ENCODE peak calls at places on chromosomes 16 and 17, in nine cellular contexts. O is breast epithelium, Q is sigmoid colon, P is right lobe of liver, F is IMR-90, N is body of pancreas, S is heart left ventricle, K is thyroid gland, Y is esophagus muscularis mucosa. I is an unnamed sample.

GRCh38 chr17:66466933-66467367 is 164.5 kb downstream of the PRKCA start:
- DNase-seq in O (no peak), Q (peak), P (no peak), F (peak), N (no peak), S (no peak), K (no peak), Y (no peak), I (no peak)

GRCh38 chr16:20918486-20919239 is 18.1 kb downstream of the LYRM1 start:
- DNase-seq in O (no peak), Q (peak), P (peak), F (peak), N (peak), S (peak), K (no peak), Y (no peak), I (peak)

GRCh38 chr16:53865492-53865863 is 161.5 kb downstream of the FTO start:
- DNase-seq in O (no peak), Q (no peak), P (no peak), F (no peak), N (no peak), S (no peak), K (no peak), Y (no peak), I (no peak)

GRCh38 chr17:69030145-69030544 is 30.6 kb downstream of the ABCA9 start:
- DNase-seq in O (no peak), Q (no peak), P (no peak), F (peak), N (no peak), S (no peak), K (no peak), Y (no peak), I (no peak)

GRCh38 chr16:4194661-4195060 is 47.2 kb downstream of the SRL start:
- DNase-seq in O (no peak), Q (no peak), P (no peak), F (no peak), N (no peak), S (peak), K (peak), Y (no peak), I (no peak)

GRCh38 chr17:61118871-61119270 is 280.8 kb upstream of the TBX2 start:
- DNase-seq in O (no peak), Q (no peak), P (no peak), F (no peak), N (no peak), S (no peak), K (no peak), Y (no peak), I (no peak)

GRCh38 chr17:83196088-83196765 is 116.8 kb downstream of the METRNL start:
- DNase-seq in O (peak), Q (peak), P (peak), F (peak), N (peak), S (peak), K (no peak), Y (no peak), I (peak)

GRCh38 chr17:78325076-78325712 is 34.7 kb downstream of the SOCS3 start:
- DNase-seq in O (no peak), Q (peak), P (no peak), F (peak), N (no peak), S (peak), K (no peak), Y (no peak), I (peak)

GRCh38 chr17:56913000-56913866 is 616 bp downstream of the TRIM25 start:
- DNase-seq in O (peak), Q (peak), P (no peak), F (no peak), N (no peak), S (no peak), K (no peak), Y (no peak), I (no peak)

GRCh38 chr17:1229354-1229890 is 40.8 kb upstream of the BHLHA9 start:
- DNase-seq in O (no peak), Q (peak), P (peak), F (no peak), N (peak), S (peak), K (peak), Y (peak), I (peak)

GRCh38 chr16:35750157-35750689 is 2290.8 kb downstream of the TP53TG3F start:
- DNase-seq in O (no peak), Q (no peak), P (no peak), F (no peak), N (no peak), S (no peak), K (no peak), Y (peak), I (no peak)

GRCh38 chr16:57544129-57544653 is 1.7 kb downstream of the ADGRG5 start:
- DNase-seq in O (peak), Q (no peak), P (no peak), F (no peak), N (no peak), S (no peak), K (no peak), Y (no peak), I (no peak)

GRCh38 chr17:40496634-40497420 is 4.6 kb downstream of the TNS4 start:
- DNase-seq in O (no peak), Q (no peak), P (no peak), F (no peak), N (no peak), S (no peak), K (no peak), Y (no peak), I (no peak)

GRCh38 chr17:40497704-40498103 is 3.7 kb downstream of the TNS4 start:
- DNase-seq in O (no peak), Q (no peak), P (no peak), F (peak), N (no peak), S (no peak), K (no peak), Y (no peak), I (no peak)

GRCh38 chr17:40498281-40499084 is 2.9 kb downstream of the TNS4 start:
- DNase-seq in O (no peak), Q (no peak), P (no peak), F (no peak), N (no peak), S (no peak), K (peak), Y (no peak), I (no peak)

GRCh38 chr17:40495140-40495539 is 6.3 kb downstream of the TNS4 start:
- DNase-seq in O (no peak), Q (no peak), P (no peak), F (no peak), N (no peak), S (no peak), K (no peak), Y (no peak), I (no peak)

GRCh38 chr17:40496170-40496569 is 5.3 kb downstream of the TNS4 start:
- DNase-seq in O (no peak), Q (no peak), P (no peak), F (no peak), N (no peak), S (no peak), K (no peak), Y (no peak), I (no peak)
- H3K27ac ChIP-seq in O (peak), Q (peak), P (no peak), F (no peak), N (no peak), S (no peak), K (no peak), Y (no peak), I (no peak)

GRCh38 chr17:47633996-47634395 is 15.7 kb upstream of the KPNB1 start:
- DNase-seq in O (no peak), Q (no peak), P (no peak), F (no peak), N (no peak), S (no peak), K (no peak), Y (no peak), I (no peak)
- TF ChIP-seq POLR2A in O (no peak), Q (no peak), P (no peak), F (no peak), N (no peak), S (no peak), K (no peak), Y (no peak), I (no peak)

GRCh38 chr16:275786-276232 is at the start of gene RGS11:
- DNase-seq in O (no peak), Q (no peak), P (no peak), F (no peak), N (no peak), S (no peak), K (no peak), Y (no peak), I (no peak)

GRCh38 chr16:273547-274421 is 2.0 kb downstream of the RGS11 start:
- DNase-seq in O (no peak), Q (no peak), P (no peak), F (no peak), N (peak), S (no peak), K (no peak), Y (no peak), I (no peak)

GRCh38 chr16:270381-271255 is 5.1 kb downstream of the RGS11 start:
- DNase-seq in O (no peak), Q (no peak), P (no peak), F (no peak), N (no peak), S (no peak), K (no peak), Y (no peak), I (no peak)

GRCh38 chr16:275041-275621 is 613 bp downstream of the RGS11 start:
- DNase-seq in O (no peak), Q (no peak), P (peak), F (no peak), N (no peak), S (no peak), K (no peak), Y (no peak), I (no peak)

GRCh38 chr16:272633-273546 is 2.9 kb downstream of the RGS11 start:
- DNase-seq in O (no peak), Q (no peak), P (no peak), F (no peak), N (no peak), S (no peak), K (no peak), Y (no peak), I (no peak)
- TF ChIP-seq CTCF in O (no peak), Q (no peak), P (no peak), F (no peak), N (no peak), S (no peak), K (no peak), Y (no peak), I (no peak)

DNA sequence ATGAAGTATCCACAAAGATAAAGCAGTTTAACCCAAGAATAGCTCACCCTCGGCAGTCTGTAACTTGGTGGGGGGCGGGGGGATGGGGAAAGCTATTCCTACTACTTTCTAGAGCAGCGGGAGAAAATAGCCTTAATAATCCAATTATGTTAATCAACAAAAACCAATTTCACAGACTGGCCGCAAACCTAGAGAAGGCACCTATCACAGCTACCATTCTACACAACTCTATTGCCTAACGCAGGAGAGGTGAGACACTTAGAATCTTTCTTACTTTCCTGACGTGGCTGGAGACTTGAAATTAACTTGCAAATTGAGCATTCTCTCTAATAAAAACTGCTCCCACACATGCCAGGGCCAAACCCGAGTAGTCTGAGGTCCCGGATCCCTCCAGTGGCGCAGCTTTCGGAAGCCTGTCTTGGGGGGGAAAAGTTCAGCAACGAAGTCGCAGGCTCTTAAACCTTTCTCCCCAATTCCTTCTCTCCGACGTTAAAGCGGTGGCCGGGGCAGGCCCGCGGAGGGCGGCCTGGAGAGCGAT is 776 bp downstream of the SMG6 start:
- DNase-seq in O (no peak), Q (no peak), P (no peak), F (peak), N (no peak), S (no peak), K (no peak), Y (no peak), I (no peak)
- H3K27ac ChIP-seq in O (peak), Q (peak), P (peak), F (peak), N (peak), S (peak), K (peak), Y (peak), I (peak)

DNA sequence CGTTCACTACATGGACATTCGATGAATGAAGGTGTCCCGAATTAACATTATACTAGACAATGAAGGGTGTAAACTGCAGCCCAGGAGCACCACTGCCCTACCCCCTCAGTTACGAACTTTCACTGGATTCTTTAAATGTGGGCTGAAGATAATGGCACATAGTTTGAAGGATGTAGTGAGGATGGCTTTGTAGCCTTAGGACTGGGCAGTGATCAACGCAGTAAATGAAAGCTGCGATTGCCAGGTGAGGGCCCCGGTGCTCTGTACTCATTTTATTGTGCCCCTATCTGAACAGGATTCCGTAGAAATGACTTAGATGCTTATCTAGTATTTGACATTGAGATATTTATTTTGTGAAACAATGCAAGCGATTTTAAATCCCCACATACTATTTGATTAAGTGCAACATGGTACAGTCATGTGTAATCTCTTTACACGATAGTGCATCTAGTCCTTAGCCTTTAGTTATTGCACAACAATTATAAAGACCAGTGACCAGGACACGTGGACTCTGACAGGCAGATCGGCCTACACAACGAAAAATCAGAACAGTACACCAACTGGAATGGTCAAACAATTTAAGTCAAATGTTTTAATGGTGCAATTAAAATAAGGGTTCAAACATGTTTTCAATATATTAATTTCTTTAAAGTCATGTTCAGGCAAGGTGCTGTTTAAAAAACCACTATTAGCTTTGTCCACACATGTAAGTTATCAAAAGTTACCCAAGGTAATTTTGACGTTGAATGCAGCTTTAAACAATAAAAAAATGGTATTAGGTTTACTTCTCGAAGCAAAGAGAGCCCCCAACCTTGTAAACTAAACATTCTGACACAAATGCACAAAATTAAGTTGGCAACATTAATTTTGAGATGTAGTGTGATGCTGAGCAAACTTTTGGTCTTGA is 17.4 kb upstream of the ERN1 start:
- DNase-seq in O (no peak), Q (no peak), P (no peak), F (no peak), N (peak), S (no peak), K (no peak), Y (no peak), I (no peak)
- TF ChIP-seq POLR2A in O (no peak), Q (no peak), P (peak), F (peak), N (peak), S (no peak), K (no peak), Y (no peak), I (no peak)

DNA sequence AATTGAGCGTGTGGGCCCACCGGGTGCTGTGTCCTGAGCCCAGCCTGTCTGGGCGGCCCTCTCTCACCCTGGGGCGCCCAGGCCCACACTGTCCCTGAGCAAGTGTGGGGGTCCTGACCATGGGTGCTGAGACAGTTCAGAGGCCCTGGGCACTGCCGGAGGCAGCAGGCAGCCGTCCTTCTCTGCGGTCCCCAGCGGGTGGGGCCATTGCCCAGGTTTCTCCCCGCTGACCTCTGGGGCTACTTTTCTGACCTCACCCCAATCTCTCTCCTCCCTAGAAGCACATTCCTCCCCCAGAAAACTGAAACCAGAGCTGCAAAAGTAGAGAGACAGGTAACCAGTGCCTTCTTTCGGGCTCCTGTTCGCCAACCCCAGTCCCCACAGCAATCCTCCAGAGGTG is 36.0 kb upstream of the PVALEF start:
- DNase-seq in O (no peak), Q (no peak), P (no peak), F (no peak), N (no peak), S (no peak), K (no peak), Y (no peak), I (no peak)
- TF ChIP-seq CTCF in O (no peak), Q (no peak), P (no peak), F (no peak), N (no peak), S (no peak), K (no peak), Y (no peak), I (no peak)

GRCh38 chr16:1823821-1824220 is 2.8 kb downstream of the HAGH start:
- DNase-seq in O (no peak), Q (no peak), P (peak), F (peak), N (peak), S (no peak), K (peak), Y (no peak), I (no peak)
- H3K27ac ChIP-seq in O (no peak), Q (no peak), P (peak), F (no peak), N (peak), S (no peak), K (no peak), Y (no peak), I (no peak)

DNA sequence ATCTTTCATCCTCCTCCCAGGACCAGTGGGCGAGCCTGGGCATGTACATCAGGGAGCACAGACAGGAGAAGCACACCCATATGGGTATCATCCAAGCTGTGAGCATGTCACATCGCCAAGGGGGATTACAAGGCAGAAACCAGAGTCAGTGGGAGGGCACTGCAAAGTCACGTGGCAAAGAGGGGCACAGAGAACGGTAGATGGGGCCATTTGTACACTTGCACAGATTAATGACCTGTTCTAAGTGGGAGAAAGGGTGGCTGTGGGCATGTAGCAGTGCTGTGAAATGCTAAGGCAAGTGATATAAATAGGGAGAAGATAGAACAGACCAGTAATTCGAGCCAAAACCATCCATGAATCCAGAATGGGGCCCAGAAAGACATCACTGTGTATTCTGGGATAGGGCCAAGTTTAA is 265.0 kb downstream of the CPPED1 start:
- DNase-seq in O (no peak), Q (no peak), P (no peak), F (no peak), N (no peak), S (no peak), K (no peak), Y (no peak), I (no peak)
- TF ChIP-seq POLR2A in O (no peak), Q (no peak), P (no peak), F (no peak), N (no peak), S (no peak), K (no peak), Y (no peak), I (no peak)